ENCODE peak calls at places on chromosomes 4 and X, in ten cellular contexts. F is NCI-H1417; B is upper lobe of right lung; G is stimulated activated CD8-positive, alpha-beta memory T cell treated with anti-CD3 and anti-CD28 coated beads, Interleukin-7, amount 100 ng/mL, for 48 hours; J is Daoy; P is effector memory CD8-positive, alpha-beta T cell; H is HS-27A; L is kidney glomerular epithelial cell; R is retina; K is NCI-H524 treated with DMSO at 0.1 percent for 48 hours. W is an unnamed sample.

GRCh38 chr4:173519130-173520101 is 10.6 kb downstream of the HAND2 start:
- DNase-seq in G (no peak), F (no peak), L (no peak), P (no peak), J (no peak), K (no peak), R (peak), H (no peak), B (no peak), W (no peak)

GRCh38 chr4:95431678-95432077 is 117.1 kb downstream of the UNC5C start:
- DNase-seq in R (no peak), G (no peak), L (no peak), J (no peak), F (no peak), B (no peak), H (no peak), P (no peak), K (no peak), W (no peak)

GRCh38 chrX:135489542-135489941 is 30.9 kb upstream of the INTS6L start:
- DNase-seq in P (no peak), R (no peak), J (no peak), F (no peak), B (no peak), G (no peak), L (no peak), K (no peak), H (no peak), W (no peak)

GRCh38 chr4:81421346-81422218 is 50.1 kb downstream of the RASGEF1B start:
- DNase-seq in B (no peak), L (no peak), H (no peak), R (no peak), F (peak), P (no peak), J (peak), G (no peak), K (no peak), W (no peak)

GRCh38 chr4:3256230-3257124 is 7.5 kb downstream of the MSANTD1 start:
- DNase-seq in L (no peak), F (no peak), R (no peak), B (peak), K (no peak), P (no peak), G (no peak), J (no peak), H (no peak), W (no peak)

GRCh38 chr4:185020293-185020808 is 2.1 kb downstream of the HELT start:
- DNase-seq in L (no peak), G (no peak), J (peak), F (peak), P (no peak), R (peak), H (no peak), K (no peak), B (no peak), W (no peak)

GRCh38 chr4:89022426-89023128 is 34.4 kb downstream of the FAM13A start:
- DNase-seq in R (no peak), P (no peak), J (no peak), K (no peak), B (no peak), H (no peak), L (no peak), G (no peak), F (no peak), W (no peak)

GRCh38 chr4:146368209-146368608 is 153.5 kb downstream of the SLC10A7 start:
- DNase-seq in F (no peak), R (no peak), K (no peak), L (no peak), G (no peak), B (no peak), H (no peak), J (no peak), P (no peak), W (peak)

GRCh38 chrX:122269243-122269781 is 914.8 kb upstream of the GRIA3 start:
- DNase-seq in K (no peak), B (no peak), J (no peak), F (no peak), P (no peak), L (no peak), R (no peak), H (no peak), G (no peak), W (no peak)

GRCh38 chr4:153538408-153539057 is 72.4 kb downstream of the TMEM131L start:
- DNase-seq in J (no peak), G (no peak), P (no peak), L (no peak), R (peak), F (no peak), B (no peak), K (no peak), H (no peak), W (peak)

GRCh38 chr4:86977621-86978184 is 42.9 kb downstream of the AFF1 start:
- DNase-seq in K (no peak), F (no peak), H (no peak), R (no peak), L (peak), P (no peak), B (no peak), G (no peak), J (peak), W (peak)

GRCh38 chr4:168433576-168433975 is 46.7 kb downstream of the DDX60L start:
- DNase-seq in F (no peak), R (no peak), G (no peak), B (no peak), H (no peak), L (no peak), P (no peak), J (no peak), K (no peak), W (no peak)

GRCh38 chr4:39319678-39320077 is 46.5 kb downstream of the RFC1 start:
- DNase-seq in F (no peak), R (no peak), G (no peak), B (no peak), P (no peak), K (no peak), J (peak), H (peak), L (peak), W (no peak)

W was measured in NCI-H446 treated with DMSO at 0.1 percent for 48 hours.